ENCODE peak calls at places on chromosome 20, in eight cellular contexts. One of them, this sample, is unnamed.

GRCh38 chr20:17648306-17648646 is 33.8 kb downstream of the RRBP1 start:
- DNase-seq in ascending aorta: no peak
- DNase-seq in cardiac muscle cell: no peak
- DNase-seq in pancreas: peak
- DNase-seq in choroid plexus epithelial cell: no peak
- DNase-seq in PC-3: no peak
- DNase-seq in neural crest cell: no peak
- DNase-seq in endothelial cell: no peak
- DNase-seq in this sample: no peak

GRCh38 chr20:6525447-6526303 is 241.8 kb upstream of the BMP2 start:
- DNase-seq in neural crest cell: no peak
- DNase-seq in pancreas: no peak
- DNase-seq in endothelial cell: no peak
- DNase-seq in choroid plexus epithelial cell: peak
- DNase-seq in ascending aorta: no peak
- DNase-seq in PC-3: no peak
- DNase-seq in cardiac muscle cell: peak
- DNase-seq in this sample: no peak

GRCh38 chr20:24116611-24117010 is 128.0 kb upstream of the GGTLC1 start:
- DNase-seq in choroid plexus epithelial cell: no peak
- DNase-seq in neural crest cell: no peak
- DNase-seq in pancreas: no peak
- DNase-seq in ascending aorta: no peak
- DNase-seq in cardiac muscle cell: no peak
- DNase-seq in PC-3: no peak
- DNase-seq in endothelial cell: no peak
- DNase-seq in this sample: no peak

GRCh38 chr20:63145156-63145555 is 70.8 kb downstream of the YTHDF1 start:
- DNase-seq in PC-3: peak
- DNase-seq in cardiac muscle cell: no peak
- DNase-seq in endothelial cell: no peak
- DNase-seq in ascending aorta: no peak
- DNase-seq in choroid plexus epithelial cell: no peak
- DNase-seq in neural crest cell: no peak
- DNase-seq in pancreas: no peak
- DNase-seq in this sample: no peak

GRCh38 chr20:33460711-33461110 is 17.1 kb upstream of the SNTA1 start:
- DNase-seq in choroid plexus epithelial cell: no peak
- DNase-seq in cardiac muscle cell: no peak
- DNase-seq in neural crest cell: no peak
- DNase-seq in endothelial cell: no peak
- DNase-seq in PC-3: no peak
- DNase-seq in ascending aorta: no peak
- DNase-seq in pancreas: no peak
- DNase-seq in this sample: no peak

GRCh38 chr20:24479595-24479994 is 10.2 kb downstream of the SYNDIG1 start:
- DNase-seq in neural crest cell: no peak
- DNase-seq in endothelial cell: peak
- DNase-seq in pancreas: no peak
- DNase-seq in cardiac muscle cell: no peak
- DNase-seq in PC-3: no peak
- DNase-seq in choroid plexus epithelial cell: no peak
- DNase-seq in ascending aorta: no peak
- DNase-seq in this sample: no peak

GRCh38 chr20:1935696-1936366 is 40.6 kb downstream of the SIRPA start:
- DNase-seq in neural crest cell: no peak
- DNase-seq in choroid plexus epithelial cell: no peak
- DNase-seq in ascending aorta: no peak
- DNase-seq in cardiac muscle cell: peak
- DNase-seq in endothelial cell: no peak
- DNase-seq in PC-3: no peak
- DNase-seq in pancreas: no peak
- DNase-seq in this sample: no peak

GRCh38 chr20:63766695-63767426 is 27.3 kb downstream of the SLC2A4RG start:
- DNase-seq in neural crest cell: no peak
- DNase-seq in cardiac muscle cell: no peak
- DNase-seq in endothelial cell: no peak
- DNase-seq in ascending aorta: no peak
- DNase-seq in pancreas: peak
- DNase-seq in PC-3: no peak
- DNase-seq in choroid plexus epithelial cell: no peak
- DNase-seq in this sample: no peak

GRCh38 chr20:22507240-22507961 is 77.0 kb downstream of the FOXA2 start:
- DNase-seq in PC-3: no peak
- DNase-seq in pancreas: no peak
- DNase-seq in choroid plexus epithelial cell: no peak
- DNase-seq in ascending aorta: no peak
- DNase-seq in cardiac muscle cell: no peak
- DNase-seq in neural crest cell: no peak
- DNase-seq in endothelial cell: no peak
- DNase-seq in this sample: no peak

GRCh38 chr20:58694241-58695083 is 1.9 kb downstream of the NPEPL1 start:
- DNase-seq in ascending aorta: no peak
- DNase-seq in PC-3: no peak
- DNase-seq in choroid plexus epithelial cell: no peak
- DNase-seq in endothelial cell: no peak
- DNase-seq in pancreas: peak
- DNase-seq in neural crest cell: no peak
- DNase-seq in cardiac muscle cell: no peak
- DNase-seq in this sample: no peak

GRCh38 chr20:62551408-62552323 is 75.9 kb upstream of the GATA5 start:
- DNase-seq in ascending aorta: no peak
- DNase-seq in choroid plexus epithelial cell: no peak
- DNase-seq in PC-3: no peak
- DNase-seq in endothelial cell: no peak
- DNase-seq in neural crest cell: no peak
- DNase-seq in pancreas: no peak
- DNase-seq in cardiac muscle cell: no peak
- DNase-seq in this sample: peak

GRCh38 chr20:49236301-49236700 is 17.1 kb downstream of the DDX27 start:
- DNase-seq in ascending aorta: no peak
- DNase-seq in neural crest cell: no peak
- DNase-seq in endothelial cell: no peak
- DNase-seq in cardiac muscle cell: no peak
- DNase-seq in PC-3: no peak
- DNase-seq in pancreas: no peak
- DNase-seq in choroid plexus epithelial cell: no peak
- DNase-seq in this sample: no peak

GRCh38 chr20:59835448-59836395 is 97.7 kb downstream of the SYCP2 start:
- DNase-seq in endothelial cell: peak
- DNase-seq in cardiac muscle cell: peak
- DNase-seq in choroid plexus epithelial cell: peak
- DNase-seq in neural crest cell: peak
- DNase-seq in pancreas: no peak
- DNase-seq in PC-3: peak
- DNase-seq in ascending aorta: peak
- DNase-seq in this sample: no peak

GRCh38 chr20:59001449-59002171 is 5.4 kb downstream of the CTSZ start:
- DNase-seq in cardiac muscle cell: no peak
- DNase-seq in PC-3: no peak
- DNase-seq in endothelial cell: no peak
- DNase-seq in neural crest cell: no peak
- DNase-seq in pancreas: no peak
- DNase-seq in choroid plexus epithelial cell: no peak
- DNase-seq in ascending aorta: no peak
- DNase-seq in this sample: no peak

GRCh38 chr20:57047281-57048026 is 219.0 kb downstream of the BMP7 start:
- DNase-seq in pancreas: no peak
- DNase-seq in cardiac muscle cell: no peak
- DNase-seq in PC-3: peak
- DNase-seq in ascending aorta: no peak
- DNase-seq in neural crest cell: no peak
- DNase-seq in choroid plexus epithelial cell: no peak
- DNase-seq in endothelial cell: peak
- DNase-seq in this sample: no peak

GRCh38 chr20:62950741-62951140 is 1.8 kb upstream of the SLC17A9 start:
- DNase-seq in neural crest cell: no peak
- DNase-seq in ascending aorta: no peak
- DNase-seq in pancreas: no peak
- DNase-seq in endothelial cell: no peak
- DNase-seq in cardiac muscle cell: no peak
- DNase-seq in PC-3: no peak
- DNase-seq in choroid plexus epithelial cell: no peak
- DNase-seq in this sample: no peak

GRCh38 chr20:7770578-7770977 is 169.7 kb downstream of the HAO1 start:
- DNase-seq in ascending aorta: no peak
- DNase-seq in pancreas: no peak
- DNase-seq in endothelial cell: no peak
- DNase-seq in cardiac muscle cell: no peak
- DNase-seq in neural crest cell: no peak
- DNase-seq in choroid plexus epithelial cell: peak
- DNase-seq in PC-3: peak
- DNase-seq in this sample: no peak

GRCh38 chr20:401682-402495 is 6.2 kb upstream of the RBCK1 start:
- DNase-seq in endothelial cell: no peak
- DNase-seq in PC-3: peak
- DNase-seq in choroid plexus epithelial cell: peak
- DNase-seq in neural crest cell: no peak
- DNase-seq in cardiac muscle cell: peak
- DNase-seq in pancreas: no peak
- DNase-seq in ascending aorta: no peak
- DNase-seq in this sample: no peak

GRCh38 chr20:4275689-4276088 is 260.3 kb upstream of the RNF24 start:
- DNase-seq in cardiac muscle cell: no peak
- DNase-seq in neural crest cell: no peak
- DNase-seq in endothelial cell: no peak
- DNase-seq in choroid plexus epithelial cell: no peak
- DNase-seq in PC-3: no peak
- DNase-seq in ascending aorta: no peak
- DNase-seq in pancreas: no peak
- DNase-seq in this sample: no peak

GRCh38 chr20:36314734-36315544 is 8.8 kb downstream of the DLGAP4 start:
- DNase-seq in PC-3: no peak
- DNase-seq in choroid plexus epithelial cell: no peak
- DNase-seq in cardiac muscle cell: no peak
- DNase-seq in neural crest cell: no peak
- DNase-seq in endothelial cell: no peak
- DNase-seq in pancreas: no peak
- DNase-seq in ascending aorta: peak
- DNase-seq in this sample: no peak

GRCh38 chr20:24629668-24630067 is 160.2 kb downstream of the SYNDIG1 start:
- DNase-seq in choroid plexus epithelial cell: peak
- DNase-seq in neural crest cell: no peak
- DNase-seq in PC-3: no peak
- DNase-seq in cardiac muscle cell: peak
- DNase-seq in pancreas: no peak
- DNase-seq in ascending aorta: peak
- DNase-seq in endothelial cell: no peak
- DNase-seq in this sample: no peak

GRCh38 chr20:7094438-7094997 is 327.0 kb downstream of the BMP2 start:
- DNase-seq in PC-3: peak
- DNase-seq in pancreas: no peak
- DNase-seq in cardiac muscle cell: peak
- DNase-seq in ascending aorta: no peak
- DNase-seq in neural crest cell: peak
- DNase-seq in choroid plexus epithelial cell: peak
- DNase-seq in endothelial cell: peak
- DNase-seq in this sample: no peak

GRCh38 chr20:60058869-60059268 is 100.6 kb downstream of the CDH26 start:
- DNase-seq in endothelial cell: no peak
- DNase-seq in pancreas: no peak
- DNase-seq in ascending aorta: no peak
- DNase-seq in cardiac muscle cell: no peak
- DNase-seq in neural crest cell: no peak
- DNase-seq in choroid plexus epithelial cell: no peak
- DNase-seq in PC-3: no peak
- DNase-seq in this sample: no peak

DNA sequence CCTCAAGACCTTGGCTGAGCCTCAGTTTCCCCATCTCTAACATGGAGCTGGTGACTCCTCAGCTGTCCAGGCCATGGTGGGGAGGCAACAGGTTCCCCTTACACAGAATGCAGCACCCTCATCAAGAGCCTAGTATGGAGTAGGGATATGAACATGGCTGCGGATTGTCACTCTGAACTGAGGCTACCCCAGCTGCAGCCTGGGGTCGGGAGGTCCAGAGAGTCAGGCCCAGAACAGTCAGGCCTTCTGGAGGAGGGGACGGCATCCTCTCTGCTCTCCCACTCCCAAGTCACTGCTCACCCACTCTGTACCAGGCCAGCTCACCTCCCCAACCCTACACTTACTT is 1.4 kb upstream of the FOXS1 start:
- DNase-seq in neural crest cell: no peak
- DNase-seq in endothelial cell: no peak
- DNase-seq in pancreas: peak
- DNase-seq in PC-3: no peak
- DNase-seq in choroid plexus epithelial cell: no peak
- DNase-seq in ascending aorta: no peak
- DNase-seq in cardiac muscle cell: no peak
- DNase-seq in this sample: no peak
- TF ChIP-seq CTCF in neural crest cell: peak
- TF ChIP-seq CTCF in endothelial cell: peak
- TF ChIP-seq CTCF in pancreas: no peak
- TF ChIP-seq CTCF in PC-3: peak
- TF ChIP-seq CTCF in choroid plexus epithelial cell: no peak
- TF ChIP-seq CTCF in ascending aorta: no peak
- TF ChIP-seq CTCF in cardiac muscle cell: no peak
- TF ChIP-seq CTCF in this sample: no peak

GRCh38 chr20:50744143-50744792 is 12.9 kb downstream of the PARD6B start:
- DNase-seq in ascending aorta: peak
- DNase-seq in cardiac muscle cell: peak
- DNase-seq in neural crest cell: no peak
- DNase-seq in PC-3: peak
- DNase-seq in pancreas: no peak
- DNase-seq in choroid plexus epithelial cell: peak
- DNase-seq in endothelial cell: no peak
- DNase-seq in this sample: no peak
- TF ChIP-seq CTCF in ascending aorta: peak
- TF ChIP-seq CTCF in cardiac muscle cell: peak
- TF ChIP-seq CTCF in neural crest cell: no peak
- TF ChIP-seq CTCF in PC-3: peak
- TF ChIP-seq CTCF in pancreas: no peak
- TF ChIP-seq CTCF in choroid plexus epithelial cell: peak
- TF ChIP-seq CTCF in endothelial cell: no peak
- TF ChIP-seq CTCF in this sample: no peak

GRCh38 chr20:10047427-10047826 is 12.6 kb downstream of the ANKEF1 start:
- DNase-seq in neural crest cell: peak
- DNase-seq in pancreas: no peak
- DNase-seq in cardiac muscle cell: peak
- DNase-seq in choroid plexus epithelial cell: peak
- DNase-seq in PC-3: peak
- DNase-seq in endothelial cell: peak
- DNase-seq in ascending aorta: no peak
- DNase-seq in this sample: no peak
- TF ChIP-seq CTCF in neural crest cell: peak
- TF ChIP-seq CTCF in pancreas: no peak
- TF ChIP-seq CTCF in cardiac muscle cell: peak
- TF ChIP-seq CTCF in choroid plexus epithelial cell: peak
- TF ChIP-seq CTCF in PC-3: peak
- TF ChIP-seq CTCF in endothelial cell: peak
- TF ChIP-seq CTCF in ascending aorta: no peak
- TF ChIP-seq CTCF in this sample: no peak

DNA sequence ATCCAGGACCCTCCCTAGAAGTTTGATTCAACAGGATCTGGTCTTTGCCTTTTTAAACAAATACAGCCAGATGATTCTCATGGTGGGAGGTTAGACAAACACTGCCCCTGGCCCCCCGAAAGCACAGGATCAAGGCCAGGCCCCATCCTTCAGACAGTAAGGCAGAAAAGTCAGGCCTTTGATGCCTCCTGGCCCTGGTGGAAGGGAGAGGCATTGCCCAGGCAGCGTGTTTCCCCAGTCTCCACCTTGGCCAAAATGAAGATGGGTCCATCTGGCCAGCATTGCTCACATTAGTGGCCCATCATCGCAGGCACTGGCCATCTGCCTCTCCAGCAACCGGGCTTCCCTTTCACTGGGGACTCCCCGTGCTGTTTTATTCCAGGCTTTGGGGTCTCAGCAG is 4.3 kb downstream of the SULF2 start:
- DNase-seq in choroid plexus epithelial cell: no peak
- DNase-seq in PC-3: no peak
- DNase-seq in cardiac muscle cell: no peak
- DNase-seq in neural crest cell: no peak
- DNase-seq in ascending aorta: no peak
- DNase-seq in endothelial cell: no peak
- DNase-seq in pancreas: no peak
- DNase-seq in this sample: no peak
- TF ChIP-seq CTCF in choroid plexus epithelial cell: peak
- TF ChIP-seq CTCF in PC-3: no peak
- TF ChIP-seq CTCF in cardiac muscle cell: no peak
- TF ChIP-seq CTCF in neural crest cell: no peak
- TF ChIP-seq CTCF in ascending aorta: no peak
- TF ChIP-seq CTCF in endothelial cell: no peak
- TF ChIP-seq CTCF in pancreas: no peak
- TF ChIP-seq CTCF in this sample: no peak

This sample was measured in activated B cell treated with CpG ODN at 0.5 μM for 24 hours.